ENCODE peak calls at places on chromosome 18, in five cellular contexts. One of them, this sample, is unnamed.

GRCh38 chr18:11008544-11008943 is 140.8 kb downstream of the PIEZO2 start:
- DNase-seq in kidney: no peak
- DNase-seq in T-helper 9 cell: no peak
- DNase-seq in effector memory CD4-positive, alpha-beta T cell: no peak
- DNase-seq in endothelial cell: no peak
- DNase-seq in this sample: no peak

GRCh38 chr18:49846263-49846662 is 32.9 kb upstream of the ACAA2 start:
- DNase-seq in kidney: no peak
- DNase-seq in T-helper 9 cell: no peak
- DNase-seq in effector memory CD4-positive, alpha-beta T cell: no peak
- DNase-seq in endothelial cell: no peak
- DNase-seq in this sample: peak

GRCh38 chr18:67586101-67586500 is 69.6 kb upstream of the DSEL start:
- DNase-seq in kidney: no peak
- DNase-seq in T-helper 9 cell: no peak
- DNase-seq in effector memory CD4-positive, alpha-beta T cell: no peak
- DNase-seq in endothelial cell: no peak
- DNase-seq in this sample: no peak

GRCh38 chr18:46397174-46397573 is 259.8 kb downstream of the LOXHD1 start:
- DNase-seq in kidney: no peak
- DNase-seq in T-helper 9 cell: no peak
- DNase-seq in effector memory CD4-positive, alpha-beta T cell: no peak
- DNase-seq in endothelial cell: no peak
- DNase-seq in this sample: no peak

GRCh38 chr18:51559902-51560287 is 362.4 kb upstream of the MEX3C start:
- DNase-seq in kidney: no peak
- DNase-seq in T-helper 9 cell: no peak
- DNase-seq in effector memory CD4-positive, alpha-beta T cell: no peak
- DNase-seq in endothelial cell: no peak
- DNase-seq in this sample: peak

GRCh38 chr18:13577091-13577697 is 149.2 kb downstream of the FAM210A start:
- DNase-seq in kidney: no peak
- DNase-seq in T-helper 9 cell: no peak
- DNase-seq in effector memory CD4-positive, alpha-beta T cell: no peak
- DNase-seq in endothelial cell: no peak
- DNase-seq in this sample: peak

GRCh38 chr18:63107931-63108330 is 211.6 kb downstream of the BCL2 start:
- DNase-seq in kidney: no peak
- DNase-seq in T-helper 9 cell: no peak
- DNase-seq in effector memory CD4-positive, alpha-beta T cell: no peak
- DNase-seq in endothelial cell: no peak
- DNase-seq in this sample: no peak

GRCh38 chr18:10660485-10660884 is 134.7 kb downstream of the NAPG start:
- DNase-seq in kidney: peak
- DNase-seq in T-helper 9 cell: no peak
- DNase-seq in effector memory CD4-positive, alpha-beta T cell: no peak
- DNase-seq in endothelial cell: no peak
- DNase-seq in this sample: peak

GRCh38 chr18:68177807-68178702 is 536.9 kb downstream of the TMX3 start:
- DNase-seq in kidney: no peak
- DNase-seq in T-helper 9 cell: no peak
- DNase-seq in effector memory CD4-positive, alpha-beta T cell: no peak
- DNase-seq in endothelial cell: no peak
- DNase-seq in this sample: peak

GRCh38 chr18:67771271-67771670 is 254.8 kb upstream of the DSEL start:
- DNase-seq in kidney: no peak
- DNase-seq in T-helper 9 cell: no peak
- DNase-seq in effector memory CD4-positive, alpha-beta T cell: no peak
- DNase-seq in endothelial cell: no peak
- DNase-seq in this sample: peak